ENCODE peak calls at places on chromosomes 13 and 19, in nine cellular contexts. Z, W, Q, D, J, S, F, M and C are unnamed samples.

GRCh38 chr13:101576452-101576851 is 124.0 kb downstream of the ITGBL1 start:
- DNase-seq in Z (no peak), W (no peak), Q (no peak), D (no peak), J (peak; percentile 31), S (no peak), F (no peak), M (no peak), C (no peak)

GRCh38 chr13:23608704-23609413 is 38.6 kb downstream of the TNFRSF19 start:
- DNase-seq in Z (no peak), W (no peak), Q (no peak), D (no peak), J (peak; percentile 32), S (peak; percentile 33), F (no peak), M (peak; percentile 33), C (no peak)

GRCh38 chr19:3655402-3656072 is 28.9 kb upstream of the CACTIN start:
- DNase-seq in Z (no peak), W (no peak), Q (no peak), D (no peak), J (peak; percentile 94), S (peak; percentile 87), F (peak; percentile 100), M (peak; percentile 79), C (no peak)

GRCh38 chr13:66556306-66556705 is 673.8 kb downstream of the PCDH9 start:
- DNase-seq in Z (no peak), W (no peak), Q (no peak), D (no peak), J (peak; percentile 38), S (no peak), F (no peak), M (peak; percentile 11), C (no peak)

GRCh38 chr19:43425567-43426392 is 11.1 kb downstream of the TEX101 start:
- DNase-seq in Z (no peak), W (no peak), Q (no peak), D (no peak), J (peak; percentile 26), S (no peak), F (no peak), M (peak; percentile 50), C (no peak)

GRCh38 chr19:34676697-34677385 is at the start of gene SCGB2B2:
- DNase-seq in Z (no peak), W (no peak), Q (peak; percentile 78), D (no peak), J (no peak), S (peak; percentile 89), F (no peak), M (peak; percentile 77), C (no peak)

GRCh38 chr19:3658004-3658822 is 31.6 kb upstream of the CACTIN start:
- DNase-seq in Z (no peak), W (no peak), Q (no peak), D (no peak), J (no peak), S (no peak), F (no peak), M (no peak), C (no peak)

GRCh38 chr19:2079076-2079864 is 16.9 kb downstream of the MOB3A start:
- DNase-seq in Z (no peak), W (no peak), Q (no peak), D (no peak), J (no peak), S (no peak), F (no peak), M (no peak), C (no peak)

GRCh38 chr19:27974082-27974513 is 1238.9 kb downstream of the UQCRFS1 start:
- DNase-seq in Z (no peak), W (peak; percentile 6), Q (no peak), D (no peak), J (peak; percentile 26), S (peak; percentile 49), F (no peak), M (peak; percentile 40), C (no peak)